ENCODE peak calls at places on chromosome 19, in four cellular contexts. W, R, I and K are unnamed samples.

GRCh38 chr19:49555600-49556411 is 24.6 kb downstream of the NOSIP start:
- DNase-seq in W (peak; percentile 40), R (peak; percentile 86), I (peak; percentile 95), K (peak; percentile 82)

GRCh38 chr19:2288010-2288742 is 6.2 kb upstream of the PEAK3 start:
- DNase-seq in W (no peak), R (no peak), I (no peak), K (no peak)

GRCh38 chr19:53621885-53622710 is 9.7 kb upstream of the DPRX start:
- DNase-seq in W (no peak), R (no peak), I (no peak), K (peak; percentile 35)

GRCh38 chr19:35220315-35220921 is 8.1 kb downstream of the FAM187B start:
- DNase-seq in W (no peak), R (peak; percentile 85), I (no peak), K (no peak)

GRCh38 chr19:1001538-1002166 is 1.4 kb downstream of the GRIN3B start:
- DNase-seq in W (no peak), R (peak; percentile 76), I (peak; percentile 90), K (peak; percentile 82)

GRCh38 chr19:5131866-5132561 is 163.1 kb downstream of the KDM4B start:
- DNase-seq in W (no peak), R (no peak), I (no peak), K (peak; percentile 69)

GRCh38 chr19:46724468-46724867 is 7.6 kb upstream of the PRKD2 start:
- DNase-seq in W (no peak), R (no peak), I (no peak), K (no peak)

GRCh38 chr19:50695251-50696064 is 24.1 kb downstream of the SHANK1 start:
- DNase-seq in W (no peak), R (peak; percentile 53), I (peak; percentile 97), K (no peak)

GRCh38 chr19:15584095-15584494 is 30.9 kb upstream of the CYP4F8 start:
- DNase-seq in W (no peak), R (no peak), I (no peak), K (no peak)

GRCh38 chr19:15587663-15588062 is 27.4 kb upstream of the CYP4F8 start:
- DNase-seq in W (no peak), R (no peak), I (no peak), K (no peak)

GRCh38 chr19:15584541-15585115 is 30.4 kb upstream of the CYP4F8 start:
- DNase-seq in W (peak; percentile 67), R (peak; percentile 82), I (peak; percentile 84), K (peak; percentile 49)

GRCh38 chr19:15583346-15583745 is 31.7 kb upstream of the CYP4F8 start:
- DNase-seq in W (no peak), R (no peak), I (no peak), K (no peak)
- TF ChIP-seq JUND in W (no peak), R (no peak), I (no peak), K (no peak)

DNA sequence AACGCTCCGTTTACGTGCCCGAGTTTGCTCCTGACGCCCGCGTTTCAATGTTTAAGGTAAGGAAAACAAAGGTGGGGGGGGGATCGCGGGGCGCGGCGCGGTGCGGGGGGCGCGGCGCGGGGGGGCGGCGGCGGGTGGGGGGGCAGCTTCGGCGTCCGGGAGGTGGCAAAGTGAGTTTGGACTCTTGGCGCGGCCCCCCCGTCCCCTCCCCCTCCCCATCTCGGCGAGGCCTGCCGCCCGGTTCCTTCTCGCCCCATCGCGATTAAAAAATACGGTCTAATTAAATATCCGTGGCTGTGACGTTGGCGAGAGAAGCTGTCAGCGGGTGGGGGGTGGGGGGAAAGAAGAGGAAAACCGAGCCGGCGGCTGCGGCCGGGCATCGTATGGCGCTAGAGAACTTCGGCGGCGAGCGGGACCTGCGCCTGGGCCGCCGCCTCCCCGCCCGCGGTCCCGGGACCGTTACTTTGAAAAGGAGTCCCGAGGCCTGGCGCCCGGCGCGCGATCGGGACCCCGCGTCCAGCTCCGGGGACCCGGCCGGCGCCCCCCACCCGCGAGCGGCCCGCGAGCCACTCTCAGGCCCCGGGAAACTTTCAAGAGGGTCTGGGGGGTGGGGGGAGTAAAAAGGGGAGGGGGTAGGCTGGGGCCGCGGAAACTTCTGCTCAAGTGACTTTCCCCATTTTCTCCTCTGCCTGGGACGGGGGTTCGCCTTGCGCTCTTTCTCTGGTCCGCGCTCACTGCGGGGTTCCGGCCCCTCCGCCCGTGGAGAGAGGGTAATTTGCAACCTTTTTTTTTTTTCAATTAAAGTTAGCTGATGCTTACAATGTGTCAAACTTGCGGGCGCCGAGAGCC is 146.3 kb upstream of the ZNF536 start:
- DNase-seq in W (no peak), R (no peak), I (peak; percentile 73), K (no peak)
- TF ChIP-seq JUND in W (no peak), R (no peak), I (no peak), K (no peak)

DNA sequence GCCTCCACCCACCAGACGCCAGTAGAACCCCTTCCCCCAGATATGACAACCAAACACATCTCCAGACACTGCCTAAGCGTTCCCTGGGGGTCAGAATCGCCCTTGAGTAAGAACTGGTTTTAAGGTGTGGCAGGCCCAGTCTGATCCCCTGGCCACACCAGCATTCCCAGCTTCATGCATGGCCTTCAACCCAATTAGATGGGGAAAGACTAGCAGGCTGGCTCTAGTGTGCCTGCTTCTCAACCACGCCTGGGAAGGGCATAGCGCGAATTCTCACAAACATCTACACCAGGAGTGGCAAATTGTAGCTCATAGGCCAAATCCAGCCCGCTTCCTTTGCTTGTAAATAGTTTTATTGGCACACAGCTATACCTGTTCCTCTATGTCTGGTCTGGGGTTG is 13.6 kb downstream of the HAUS8 start:
- DNase-seq in W (no peak), R (no peak), I (no peak), K (no peak)
- TF ChIP-seq JUND in W (no peak), R (no peak), I (no peak), K (no peak)

GRCh38 chr19:10995926-10996600 is 35.2 kb downstream of the SMARCA4 start:
- DNase-seq in W (no peak), R (no peak), I (no peak), K (no peak)

DNA sequence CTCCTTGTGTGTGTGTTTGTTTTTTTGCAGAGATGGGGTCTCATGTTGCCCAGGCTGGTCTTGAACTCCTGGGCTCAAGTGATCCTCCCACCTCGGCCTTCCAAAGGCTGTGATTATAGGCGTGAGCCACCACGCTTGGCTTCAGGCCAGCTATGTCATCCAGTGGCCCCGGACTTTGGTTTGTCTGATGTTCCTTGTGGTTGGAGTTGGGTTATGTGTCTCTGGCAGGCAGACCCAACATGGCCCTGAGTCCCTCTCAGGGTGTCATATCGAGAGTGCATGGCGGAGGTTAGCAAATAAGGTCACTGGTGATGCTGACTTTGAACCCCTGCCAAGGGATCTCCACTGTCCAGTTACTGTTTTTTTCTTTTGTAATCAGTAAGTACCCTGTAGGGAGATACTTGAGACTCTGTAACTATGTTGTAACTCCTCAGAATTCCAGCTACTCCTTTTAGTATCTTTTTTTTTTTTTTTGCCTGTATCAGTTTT is 37.3 kb downstream of the SMARCA4 start:
- DNase-seq in W (no peak), R (peak; percentile 13), I (no peak), K (no peak)
- TF ChIP-seq JUND in W (no peak), R (no peak), I (no peak), K (no peak)

GRCh38 chr19:12994701-12995595 is at the start of gene NFIX:
- DNase-seq in W (no peak), R (peak; percentile 75), I (peak; percentile 86), K (peak; percentile 68)
- TF ChIP-seq JUND in W (no peak), R (no peak), I (no peak), K (no peak)

GRCh38 chr19:3818479-3818878 is 32.3 kb upstream of the MATK start:
- DNase-seq in W (no peak), R (no peak), I (no peak), K (no peak)
- TF ChIP-seq JUND in W (no peak), R (no peak), I (no peak), K (no peak)

GRCh38 chr19:8001995-8002849 is 3.2 kb downstream of the ELAVL1 start:
- DNase-seq in W (peak; percentile 55), R (peak; percentile 92), I (peak; percentile 89), K (peak; percentile 31)

GRCh38 chr19:8004001-8004400 is 1.4 kb downstream of the ELAVL1 start:
- DNase-seq in W (no peak), R (no peak), I (no peak), K (no peak)

GRCh38 chr19:8004723-8005513 is 523 bp downstream of the ELAVL1 start:
- DNase-seq in W (no peak), R (peak; percentile 38), I (peak; percentile 78), K (no peak)

GRCh38 chr19:8001651-8001994 is 3.8 kb downstream of the ELAVL1 start:
- DNase-seq in W (no peak), R (no peak), I (no peak), K (no peak)

GRCh38 chr19:8005534-8006256 is at the start of gene ELAVL1:
- DNase-seq in W (peak; percentile 73), R (peak; percentile 94), I (peak; percentile 98), K (peak; percentile 90)
- TF ChIP-seq JUND in W (no peak), R (peak; percentile 89), I (no peak), K (no peak)

DNA sequence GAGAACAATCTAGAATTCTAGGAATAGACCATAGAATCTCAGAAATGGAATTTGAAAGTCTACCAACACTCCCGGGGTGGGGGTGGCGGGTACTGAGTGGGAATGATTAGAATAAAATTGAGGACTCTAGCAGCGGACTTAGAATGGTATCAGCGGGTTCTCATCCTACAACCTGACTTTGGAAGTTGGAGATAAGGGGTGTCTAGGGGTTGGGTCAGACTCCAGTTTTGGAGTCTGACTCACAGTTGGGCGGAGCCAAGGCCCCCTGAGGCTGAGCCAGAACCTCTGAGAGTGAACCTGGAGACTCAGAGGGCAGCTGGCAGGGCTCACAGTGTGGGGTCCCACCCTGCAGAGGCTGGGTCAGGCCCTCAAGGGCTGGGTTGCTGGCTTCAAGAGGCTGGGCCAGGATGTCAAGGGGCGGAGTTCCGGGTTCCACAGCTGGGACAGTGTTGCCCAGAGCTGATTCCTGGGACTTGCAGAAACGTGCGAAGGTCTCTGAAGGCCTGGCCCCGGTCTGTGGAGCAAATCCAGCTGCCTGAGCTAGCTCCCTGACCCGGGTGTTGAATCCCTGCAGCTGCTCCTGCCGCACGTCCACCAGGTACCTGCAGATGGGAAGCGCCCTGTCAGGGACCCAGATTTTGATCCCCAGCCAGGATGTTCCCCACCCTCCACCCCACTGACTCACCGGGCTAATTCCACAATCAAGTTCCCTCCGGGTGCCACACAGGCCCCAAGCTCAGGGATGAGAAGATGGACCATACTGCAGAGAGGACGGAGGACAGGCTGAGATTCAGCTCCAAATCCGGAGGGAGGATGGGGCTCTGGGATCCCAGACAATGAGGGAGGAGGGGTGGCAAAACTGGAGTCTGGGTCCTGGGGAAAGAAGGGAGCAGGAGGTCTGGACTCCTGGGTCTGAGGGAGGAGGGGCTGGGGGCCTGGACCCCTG is 1.6 kb upstream of the TNNI3 start:
- DNase-seq in W (no peak), R (peak; percentile 99), I (no peak), K (no peak)
- TF ChIP-seq JUND in W (no peak), R (peak; percentile 97), I (no peak), K (no peak)